ENCODE peak calls at places on chromosomes 11 and 22, in four cellular contexts. K, N, P and B are unnamed samples.

GRCh38 chr11:111675891-111676290 is 73.6 kb downstream of the SIK2 start:
- DNase-seq in K (no peak), N (no peak), P (no peak), B (no peak)

GRCh38 chr22:50729391-50730012 is 8.5 kb upstream of the ACR start:
- DNase-seq in K (no peak), N (no peak), P (no peak), B (no peak)

GRCh38 chr11:11476499-11476898 is 123.4 kb upstream of the CSNK2A3 start:
- DNase-seq in K (no peak), N (no peak), P (no peak), B (no peak)

GRCh38 chr11:115267228-115267627 is 237.0 kb downstream of the CADM1 start:
- DNase-seq in K (no peak), N (no peak), P (no peak), B (no peak)

GRCh38 chr22:40519284-40519947 is 117.1 kb downstream of the MRTFA start:
- DNase-seq in K (no peak), N (no peak), P (no peak), B (no peak)

GRCh38 chr11:78190374-78190773 is 1.7 kb downstream of the USP35 start:
- DNase-seq in K (no peak), N (no peak), P (no peak), B (no peak)

GRCh38 chr11:3222003-3222855 is 3.6 kb upstream of the MRGPRG start:
- DNase-seq in K (no peak), N (no peak), P (no peak), B (no peak)

GRCh38 chr11:124662111-124662510 is 11.4 kb downstream of the SIAE start:
- DNase-seq in K (no peak), N (no peak), P (no peak), B (no peak)

GRCh38 chr11:65503923-65504670 is 5.3 kb downstream of the MALAT1 start:
- DNase-seq in K (peak; percentile 71), N (peak; percentile 70), P (peak; percentile 85), B (no peak)

GRCh38 chr22:46824348-46824909 is 62.0 kb downstream of the TBC1D22A start:
- DNase-seq in K (no peak), N (no peak), P (no peak), B (no peak)

GRCh38 chr11:5550440-5551095 is 2.2 kb upstream of the OR52H1 start:
- DNase-seq in K (peak; percentile 65), N (peak; percentile 37), P (peak; percentile 9), B (peak; percentile 31)

GRCh38 chr11:93843906-93844305 is 6.5 kb downstream of the VSTM5 start:
- DNase-seq in K (no peak), N (no peak), P (no peak), B (no peak)

GRCh38 chr22:30204742-30205111 is 41.8 kb downstream of the LIF start:
- DNase-seq in K (peak; percentile 96), N (peak; percentile 91), P (peak; percentile 88), B (no peak)

GRCh38 chr11:75561426-75562047 is 516 bp upstream of the SERPINH1 start:
- DNase-seq in K (no peak), N (no peak), P (no peak), B (no peak)

GRCh38 chr11:12598330-12599256 is 75.6 kb upstream of the TEAD1 start:
- DNase-seq in K (peak; percentile 56), N (peak; percentile 64), P (peak; percentile 49), B (no peak)

GRCh38 chr11:64767344-64768299 is 7.8 kb upstream of the PYGM start:
- DNase-seq in K (peak; percentile 68), N (peak; percentile 54), P (peak; percentile 79), B (no peak)

GRCh38 chr11:2156416-2157182 is 4.4 kb downstream of the INS start:
- DNase-seq in K (peak; percentile 25), N (peak; percentile 43), P (peak; percentile 61), B (no peak)

GRCh38 chr11:20388096-20389055 is 860 bp downstream of the PRMT3 start:
- DNase-seq in K (peak; percentile 25), N (no peak), P (peak; percentile 17), B (no peak)

GRCh38 chr11:61377461-61378160 is 14.8 kb upstream of the TMEM216 start:
- DNase-seq in K (peak; percentile 60), N (peak; percentile 18), P (no peak), B (no peak)

GRCh38 chr11:93548679-93549319 is 5.6 kb upstream of the SMCO4 start:
- DNase-seq in K (no peak), N (no peak), P (no peak), B (no peak)

GRCh38 chr11:108752297-108752751 is 87.5 kb downstream of the DDX10 start:
- DNase-seq in K (no peak), N (no peak), P (no peak), B (no peak)

GRCh38 chr11:3906166-3906565 is 50.7 kb downstream of the STIM1 start:
- DNase-seq in K (no peak), N (no peak), P (no peak), B (no peak)

GRCh38 chr22:23578306-23578705 is 1.8 kb downstream of the IGLL1 start:
- DNase-seq in K (no peak), N (no peak), P (no peak), B (no peak)

GRCh38 chr11:117833401-117833891 is 8.9 kb upstream of the FXYD2 start:
- DNase-seq in K (no peak), N (no peak), P (no peak), B (no peak)

GRCh38 chr22:22682807-22683667 is 38.6 kb downstream of the GGTLC2 start:
- DNase-seq in K (no peak), N (peak; percentile 43), P (no peak), B (no peak)

GRCh38 chr11:118530683-118531596 is at the start of gene TMEM25:
- DNase-seq in K (no peak), N (peak; percentile 42), P (peak; percentile 40), B (no peak)

GRCh38 chr11:67054851-67055523 is 1.7 kb upstream of the RHOD start:
- DNase-seq in K (peak; percentile 57), N (peak; percentile 81), P (peak; percentile 83), B (peak; percentile 83)

GRCh38 chr11:103890654-103891053 is 145.8 kb upstream of the DDI1 start:
- DNase-seq in K (no peak), N (no peak), P (no peak), B (no peak)

GRCh38 chr22:21866821-21867527 is 471 bp downstream of the MAPK1 start:
- DNase-seq in K (no peak), N (peak; percentile 7), P (no peak), B (no peak)

GRCh38 chr11:128451651-128452470 is 135.5 kb downstream of the ETS1 start:
- DNase-seq in K (peak; percentile 34), N (peak; percentile 66), P (peak; percentile 92), B (no peak)

GRCh38 chr11:79388201-79388600 is 52.6 kb downstream of the TENM4 start:
- DNase-seq in K (peak; percentile 81), N (no peak), P (no peak), B (no peak)

GRCh38 chr22:50444663-50445062 is 30.2 kb downstream of the SBF1 start:
- DNase-seq in K (peak; percentile 74), N (peak; percentile 80), P (peak; percentile 79), B (peak; percentile 14)

GRCh38 chr22:36538529-36538928 is 9.6 kb upstream of the EIF3D start:
- DNase-seq in K (peak; percentile 23), N (no peak), P (no peak), B (no peak)

GRCh38 chr11:34650528-34650927 is 29.6 kb downstream of the EHF start:
- DNase-seq in K (no peak), N (peak; percentile 43), P (peak; percentile 60), B (no peak)
- H3K4me3 ChIP-seq in K (no peak overlapping the region), N (no peak overlapping the region), P (no peak overlapping the region), B (no peak overlapping the region)

GRCh38 chr11:68796779-68797178 is 44.9 kb downstream of the CPT1A start:
- DNase-seq in K (no peak), N (no peak), P (no peak), B (no peak)
- TF ChIP-seq CTCF in K (no peak), N (no peak), P (no peak), B (no peak)

GRCh38 chr22:38238519-38239051 is 34.2 kb downstream of the TMEM184B start:
- DNase-seq in K (peak; percentile 95), N (peak; percentile 76), P (peak; percentile 75), B (no peak)
- H3K4me3 ChIP-seq in K (peak overlapping the region; percentile 3), N (no peak overlapping the region), P (no peak overlapping the region), B (no peak overlapping the region)

DNA sequence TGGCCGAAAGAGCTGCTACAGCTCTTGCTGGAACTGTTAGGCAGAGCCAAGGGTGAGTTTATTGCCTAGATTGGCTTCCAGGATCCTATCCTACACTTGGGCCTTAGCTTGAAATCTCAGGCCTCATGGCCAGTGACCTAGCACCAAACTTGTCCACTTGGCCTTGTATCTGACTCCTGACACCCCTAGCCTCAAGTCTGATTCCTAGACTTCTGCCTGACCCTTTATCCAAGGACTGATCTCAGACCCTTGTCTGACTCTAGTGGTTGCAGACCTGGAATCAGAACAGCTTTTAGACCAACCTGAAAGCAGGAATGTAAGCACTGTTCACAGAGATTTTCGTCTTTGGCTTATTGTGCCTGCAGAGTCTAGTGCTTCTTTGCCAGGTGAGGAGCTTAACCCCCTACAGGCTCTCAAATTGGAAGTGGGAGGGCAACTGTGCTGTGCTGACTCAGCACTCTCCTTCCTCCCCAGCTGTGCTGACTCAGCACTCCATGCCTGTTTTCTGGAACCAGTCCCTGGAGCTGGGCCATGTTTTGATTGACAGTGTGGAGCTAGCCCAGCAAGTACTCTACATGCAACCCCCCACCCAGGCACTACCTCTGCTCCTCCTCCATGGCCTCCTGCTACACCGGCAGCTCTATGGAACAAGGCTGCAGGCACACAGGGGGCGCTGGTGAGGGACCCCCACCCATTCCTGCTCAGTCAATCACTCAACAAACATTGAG is 35.1 kb downstream of the RRP8 start:
- DNase-seq in K (peak; percentile 57), N (peak; percentile 79), P (peak; percentile 87), B (no peak)
- TF ChIP-seq CTCF in K (no peak), N (no peak), P (no peak), B (no peak)

GRCh38 chr11:26569646-26570045 is 2.4 kb downstream of the MUC15 start:
- DNase-seq in K (no peak), N (no peak), P (no peak), B (no peak)
- H3K4me3 ChIP-seq in K (no peak overlapping the region), N (no peak overlapping the region), P (no peak overlapping the region), B (no peak overlapping the region)

GRCh38 chr11:70067036-70067435 is 11.1 kb upstream of the ANO1 start:
- DNase-seq in K (no peak), N (no peak), P (no peak), B (no peak)

GRCh38 chr11:70068345-70068744 is 9.8 kb upstream of the ANO1 start:
- DNase-seq in K (no peak), N (no peak), P (no peak), B (no peak)

GRCh38 chr11:70068950-70069349 is 9.2 kb upstream of the ANO1 start:
- DNase-seq in K (no peak), N (no peak), P (no peak), B (no peak)

GRCh38 chr11:70066628-70067027 is 11.5 kb upstream of the ANO1 start:
- DNase-seq in K (no peak), N (no peak), P (no peak), B (no peak)

GRCh38 chr11:70067591-70068341 is 10.4 kb upstream of the ANO1 start:
- DNase-seq in K (no peak), N (no peak), P (no peak), B (no peak)
- TF ChIP-seq CTCF in K (no peak), N (no peak), P (no peak), B (no peak)